ENCODE peak calls at places on chromosomes 3 and 15, in seven cellular contexts. One of them, this sample, is unnamed.

GRCh38 chr15:40787344-40787841 is 17.6 kb downstream of the C15orf62 start:
- DNase-seq in cardiac fibroblast: peak
- DNase-seq in GM13977: no peak
- DNase-seq in spleen: no peak
- DNase-seq in neural progenitor cell: no peak
- DNase-seq in brain microvascular endothelial cell: peak
- DNase-seq in A549: no peak
- DNase-seq in this sample: peak

GRCh38 chr3:33438871-33439270 is 1.3 kb downstream of the UBP1 start:
- DNase-seq in cardiac fibroblast: peak
- DNase-seq in GM13977: no peak
- DNase-seq in spleen: no peak
- DNase-seq in neural progenitor cell: no peak
- DNase-seq in brain microvascular endothelial cell: no peak
- DNase-seq in A549: no peak
- DNase-seq in this sample: peak

GRCh38 chr3:38616111-38616510 is 33.4 kb downstream of the SCN5A start:
- DNase-seq in cardiac fibroblast: no peak
- DNase-seq in GM13977: no peak
- DNase-seq in spleen: peak
- DNase-seq in neural progenitor cell: no peak
- DNase-seq in brain microvascular endothelial cell: no peak
- DNase-seq in A549: no peak
- DNase-seq in this sample: no peak

GRCh38 chr3:24254649-24255048 is 240.0 kb downstream of the THRB start:
- DNase-seq in cardiac fibroblast: peak
- DNase-seq in GM13977: no peak
- DNase-seq in spleen: no peak
- DNase-seq in neural progenitor cell: no peak
- DNase-seq in brain microvascular endothelial cell: peak
- DNase-seq in A549: no peak
- DNase-seq in this sample: peak

GRCh38 chr15:31266712-31267111 is 59.9 kb upstream of the KLF13 start:
- DNase-seq in cardiac fibroblast: no peak
- DNase-seq in GM13977: no peak
- DNase-seq in spleen: peak
- DNase-seq in neural progenitor cell: peak
- DNase-seq in brain microvascular endothelial cell: no peak
- DNase-seq in A549: no peak
- DNase-seq in this sample: no peak

GRCh38 chr3:37863552-37863865 is 1.8 kb downstream of the CTDSPL start:
- DNase-seq in cardiac fibroblast: no peak
- DNase-seq in GM13977: no peak
- DNase-seq in spleen: peak
- DNase-seq in neural progenitor cell: no peak
- DNase-seq in brain microvascular endothelial cell: no peak
- DNase-seq in A549: no peak
- DNase-seq in this sample: no peak

GRCh38 chr15:85767785-85768529 is 26.8 kb downstream of the KLHL25 start:
- DNase-seq in cardiac fibroblast: no peak
- DNase-seq in GM13977: no peak
- DNase-seq in spleen: no peak
- DNase-seq in neural progenitor cell: no peak
- DNase-seq in brain microvascular endothelial cell: no peak
- DNase-seq in A549: no peak
- DNase-seq in this sample: no peak

GRCh38 chr15:90582553-90582952 is 52.8 kb downstream of the CRTC3 start:
- DNase-seq in cardiac fibroblast: no peak
- DNase-seq in GM13977: no peak
- DNase-seq in spleen: no peak
- DNase-seq in neural progenitor cell: no peak
- DNase-seq in brain microvascular endothelial cell: no peak
- DNase-seq in A549: no peak
- DNase-seq in this sample: no peak

GRCh38 chr3:172040078-172040975 is 949 bp downstream of the FNDC3B start:
- DNase-seq in cardiac fibroblast: peak
- DNase-seq in GM13977: peak
- DNase-seq in spleen: peak
- DNase-seq in neural progenitor cell: peak
- DNase-seq in brain microvascular endothelial cell: peak
- DNase-seq in A549: peak
- DNase-seq in this sample: peak

GRCh38 chr3:104245241-104245640 is 1121.5 kb upstream of the ALCAM start:
- DNase-seq in cardiac fibroblast: no peak
- DNase-seq in GM13977: no peak
- DNase-seq in spleen: no peak
- DNase-seq in neural progenitor cell: no peak
- DNase-seq in brain microvascular endothelial cell: no peak
- DNase-seq in A549: no peak
- DNase-seq in this sample: no peak

GRCh38 chr3:171811059-171811912 is 1.0 kb upstream of the PLD1 start:
- DNase-seq in cardiac fibroblast: peak
- DNase-seq in GM13977: peak
- DNase-seq in spleen: no peak
- DNase-seq in neural progenitor cell: no peak
- DNase-seq in brain microvascular endothelial cell: peak
- DNase-seq in A549: peak
- DNase-seq in this sample: peak

GRCh38 chr3:42655331-42655888 is 1.9 kb downstream of the ZBTB47 start:
- DNase-seq in cardiac fibroblast: no peak
- DNase-seq in GM13977: peak
- DNase-seq in spleen: no peak
- DNase-seq in neural progenitor cell: peak
- DNase-seq in brain microvascular endothelial cell: no peak
- DNase-seq in A549: no peak
- DNase-seq in this sample: no peak

GRCh38 chr3:107132674-107133073 is 244.6 kb upstream of the CCDC54 start:
- DNase-seq in cardiac fibroblast: no peak
- DNase-seq in GM13977: no peak
- DNase-seq in spleen: no peak
- DNase-seq in neural progenitor cell: no peak
- DNase-seq in brain microvascular endothelial cell: no peak
- DNase-seq in A549: no peak
- DNase-seq in this sample: no peak

GRCh38 chr3:177921153-177921552 is 615.1 kb upstream of the KCNMB2 start:
- DNase-seq in cardiac fibroblast: no peak
- DNase-seq in GM13977: no peak
- DNase-seq in spleen: no peak
- DNase-seq in neural progenitor cell: no peak
- DNase-seq in brain microvascular endothelial cell: no peak
- DNase-seq in A549: no peak
- DNase-seq in this sample: no peak

GRCh38 chr15:48507416-48508065 is 138.0 kb downstream of the FBN1 start:
- DNase-seq in cardiac fibroblast: peak
- DNase-seq in GM13977: peak
- DNase-seq in spleen: no peak
- DNase-seq in neural progenitor cell: peak
- DNase-seq in brain microvascular endothelial cell: peak
- DNase-seq in A549: peak
- DNase-seq in this sample: peak

GRCh38 chr3:191345334-191345733 is 15.0 kb upstream of the UTS2B start:
- DNase-seq in cardiac fibroblast: no peak
- DNase-seq in GM13977: no peak
- DNase-seq in spleen: no peak
- DNase-seq in neural progenitor cell: no peak
- DNase-seq in brain microvascular endothelial cell: no peak
- DNase-seq in A549: no peak
- DNase-seq in this sample: peak

GRCh38 chr3:23094890-23095462 is 108.2 kb upstream of the UBE2E2 start:
- DNase-seq in cardiac fibroblast: peak
- DNase-seq in GM13977: no peak
- DNase-seq in spleen: no peak
- DNase-seq in neural progenitor cell: no peak
- DNase-seq in brain microvascular endothelial cell: peak
- DNase-seq in A549: peak
- DNase-seq in this sample: peak

GRCh38 chr3:156131241-156131640 is 10.9 kb downstream of the KCNAB1 start:
- DNase-seq in cardiac fibroblast: no peak
- DNase-seq in GM13977: no peak
- DNase-seq in spleen: no peak
- DNase-seq in neural progenitor cell: no peak
- DNase-seq in brain microvascular endothelial cell: no peak
- DNase-seq in A549: no peak
- DNase-seq in this sample: no peak

GRCh38 chr15:100350434-100351226 is 8.9 kb upstream of the ADAMTS17 start:
- DNase-seq in cardiac fibroblast: peak
- DNase-seq in GM13977: no peak
- DNase-seq in spleen: no peak
- DNase-seq in neural progenitor cell: no peak
- DNase-seq in brain microvascular endothelial cell: peak
- DNase-seq in A549: peak
- DNase-seq in this sample: peak

DNA sequence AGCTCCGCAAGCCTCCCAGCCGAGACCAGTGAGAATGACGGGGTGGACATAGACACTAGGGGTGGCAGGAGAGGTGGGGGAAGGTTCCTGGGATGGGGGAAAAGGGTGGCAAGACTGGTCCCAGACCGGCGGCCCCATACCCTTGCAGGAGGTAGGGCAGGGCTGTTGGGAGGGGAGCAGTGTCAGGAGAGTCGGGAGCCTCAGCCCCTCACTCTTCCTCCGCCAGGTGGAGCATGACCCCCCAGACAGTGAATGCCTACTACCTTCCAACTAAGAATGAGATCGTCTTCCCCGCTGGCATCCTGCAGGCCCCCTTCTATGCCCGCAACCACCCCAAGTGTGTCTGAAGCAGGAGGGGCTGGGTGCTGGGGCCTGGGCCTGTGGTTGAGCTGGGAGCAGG is 8.7 kb upstream of the PSMD2 start:
- DNase-seq in cardiac fibroblast: no peak
- DNase-seq in GM13977: no peak
- DNase-seq in spleen: no peak
- DNase-seq in neural progenitor cell: no peak
- DNase-seq in brain microvascular endothelial cell: no peak
- DNase-seq in A549: no peak
- DNase-seq in this sample: no peak
- TF ChIP-seq CTCF in cardiac fibroblast: no peak
- TF ChIP-seq CTCF in GM13977: no peak
- TF ChIP-seq CTCF in spleen: no peak
- TF ChIP-seq CTCF in neural progenitor cell: no peak
- TF ChIP-seq CTCF in brain microvascular endothelial cell: no peak
- TF ChIP-seq CTCF in A549: no peak
- TF ChIP-seq CTCF in this sample: no peak

DNA sequence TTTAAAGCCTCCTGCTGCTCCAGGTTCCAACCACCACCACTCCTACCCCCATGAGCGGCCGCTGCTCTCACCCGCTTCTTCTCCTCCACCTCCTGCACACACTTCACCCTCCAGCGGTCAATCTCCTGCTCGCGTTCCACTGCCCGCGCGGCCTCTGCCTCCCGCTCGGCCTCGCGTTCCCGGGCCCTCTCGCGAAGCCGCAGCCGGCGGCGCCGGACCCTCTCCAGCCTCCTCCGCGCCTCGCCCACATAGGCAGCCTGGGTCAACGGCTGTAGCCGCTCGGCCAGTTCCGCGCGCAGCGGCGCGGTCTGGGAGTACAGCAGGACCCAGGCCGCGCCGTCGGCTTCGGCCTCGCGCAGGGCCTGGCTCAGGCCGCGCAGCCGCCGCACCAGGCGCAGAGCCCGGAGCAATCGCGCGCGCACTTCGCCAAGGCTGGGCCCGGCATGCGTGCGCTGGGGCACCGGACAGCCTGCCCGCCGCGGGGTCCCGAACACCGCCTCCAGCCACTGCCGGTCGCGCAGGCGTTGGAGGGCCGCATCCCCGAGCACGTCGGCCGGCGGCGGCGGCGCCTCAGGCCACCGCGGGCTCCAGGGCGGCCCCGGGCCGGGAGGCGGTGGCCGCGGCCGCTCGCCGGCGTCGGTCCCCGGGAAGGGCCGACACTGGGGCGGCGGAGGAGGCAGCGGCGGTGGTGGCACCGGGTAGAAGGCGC is 613 bp downstream of the PDCD7 start:
- DNase-seq in cardiac fibroblast: peak
- DNase-seq in GM13977: peak
- DNase-seq in spleen: peak
- DNase-seq in neural progenitor cell: peak
- DNase-seq in brain microvascular endothelial cell: peak
- DNase-seq in A549: peak
- DNase-seq in this sample: peak
- TF ChIP-seq CTCF in cardiac fibroblast: no peak
- TF ChIP-seq CTCF in GM13977: no peak
- TF ChIP-seq CTCF in spleen: no peak
- TF ChIP-seq CTCF in neural progenitor cell: no peak
- TF ChIP-seq CTCF in brain microvascular endothelial cell: no peak
- TF ChIP-seq CTCF in A549: no peak
- TF ChIP-seq CTCF in this sample: no peak

GRCh38 chr3:142931222-142931621 is 32.3 kb downstream of the PAQR9 start:
- DNase-seq in cardiac fibroblast: no peak
- DNase-seq in GM13977: no peak
- DNase-seq in spleen: peak
- DNase-seq in neural progenitor cell: no peak
- DNase-seq in brain microvascular endothelial cell: no peak
- DNase-seq in A549: peak
- DNase-seq in this sample: no peak
- TF ChIP-seq CTCF in cardiac fibroblast: peak
- TF ChIP-seq CTCF in GM13977: peak
- TF ChIP-seq CTCF in spleen: no peak
- TF ChIP-seq CTCF in neural progenitor cell: no peak
- TF ChIP-seq CTCF in brain microvascular endothelial cell: peak
- TF ChIP-seq CTCF in A549: no peak
- TF ChIP-seq CTCF in this sample: no peak

GRCh38 chr3:153129426-153129825 is 32.6 kb upstream of the RAP2B start:
- DNase-seq in cardiac fibroblast: no peak
- DNase-seq in GM13977: no peak
- DNase-seq in spleen: no peak
- DNase-seq in neural progenitor cell: no peak
- DNase-seq in brain microvascular endothelial cell: no peak
- DNase-seq in A549: no peak
- DNase-seq in this sample: no peak
- TF ChIP-seq CTCF in cardiac fibroblast: no peak
- TF ChIP-seq CTCF in GM13977: no peak
- TF ChIP-seq CTCF in spleen: no peak
- TF ChIP-seq CTCF in neural progenitor cell: no peak
- TF ChIP-seq CTCF in brain microvascular endothelial cell: no peak
- TF ChIP-seq CTCF in A549: no peak
- TF ChIP-seq CTCF in this sample: no peak